ENCODE peak calls at places on chromosome 13, in five cellular contexts. W is cardiac fibroblast, M is fibroblast of lung, C is HFFc6, Y is AG08395. I is an unnamed sample.

GRCh38 chr13:100392709-100393630 is 195.6 kb downstream of the GGACT start:
- DNase-seq in M (peak), Y (peak), W (peak), C (peak), I (peak)

GRCh38 chr13:51822106-51822840 is 18.3 kb upstream of the DHRS12 start:
- DNase-seq in C (no peak), M (no peak), Y (no peak), W (no peak), I (no peak)

GRCh38 chr13:106534844-106535551 is 464 bp downstream of the EFNB2 start:
- DNase-seq in M (peak), C (no peak), Y (peak), W (peak), I (no peak)

GRCh38 chr13:46580362-46580839 is 27.4 kb downstream of the LRCH1 start:
- DNase-seq in Y (no peak), C (no peak), W (no peak), M (no peak), I (no peak)

GRCh38 chr13:42274386-42275097 is 2.6 kb downstream of the AKAP11 start:
- DNase-seq in M (no peak), W (no peak), Y (no peak), C (no peak), I (no peak)

GRCh38 chr13:99282264-99283231 is 24.4 kb upstream of the GPR18 start:
- DNase-seq in Y (no peak), C (no peak), M (no peak), W (no peak), I (no peak)

GRCh38 chr13:43663474-43664090 is 123.2 kb downstream of the ENOX1 start:
- DNase-seq in W (peak), C (peak), M (peak), Y (peak), I (peak)

GRCh38 chr13:99486996-99487395 is 14.3 kb upstream of the TM9SF2 start:
- DNase-seq in M (no peak), W (no peak), C (no peak), Y (no peak), I (no peak)

GRCh38 chr13:103948477-103948876 is 882.3 kb upstream of the SLC10A2 start:
- DNase-seq in Y (no peak), M (peak), C (no peak), W (peak), I (no peak)

GRCh38 chr13:52195052-52195837 is 35.8 kb upstream of the NEK3 start:
- DNase-seq in W (peak), C (no peak), M (peak), Y (peak), I (no peak)

GRCh38 chr13:36475468-36475867 is 43.2 kb downstream of the CCNA1 start:
- DNase-seq in W (peak), M (peak), C (no peak), Y (no peak), I (no peak)

GRCh38 chr13:38814331-38814730 is 127.5 kb downstream of the FREM2 start:
- DNase-seq in C (no peak), Y (no peak), M (no peak), W (no peak), I (no peak)

GRCh38 chr13:109610517-109610916 is 175.9 kb downstream of the IRS2 start:
- DNase-seq in M (no peak), C (no peak), W (peak), Y (no peak), I (no peak)

GRCh38 chr13:31067416-31068118 is 94.1 kb downstream of the HSPH1 start:
- DNase-seq in W (peak), C (peak), Y (peak), M (peak), I (no peak)

GRCh38 chr13:33723772-33724435 is 94.0 kb upstream of the RFC3 start:
- DNase-seq in C (peak), W (peak), Y (peak), M (peak), I (peak)

GRCh38 chr13:43895940-43896339 is 16.2 kb downstream of the LACC1 start:
- DNase-seq in W (no peak), M (peak), C (no peak), Y (no peak), I (no peak)

GRCh38 chr13:31909889-31910551 is 121.6 kb upstream of the FRY start:
- DNase-seq in C (peak), Y (peak), W (peak), M (peak), I (peak)

GRCh38 chr13:71477735-71478134 is 389.3 kb downstream of the DACH1 start:
- DNase-seq in Y (no peak), W (peak), C (no peak), M (peak), I (no peak)

GRCh38 chr13:88919970-88920628 is 1248.9 kb downstream of the SLITRK5 start:
- DNase-seq in M (no peak), Y (no peak), W (no peak), C (no peak), I (no peak)

GRCh38 chr13:22060187-22060586 is 389.3 kb downstream of the FGF9 start:
- DNase-seq in W (no peak), M (no peak), C (no peak), Y (peak), I (no peak)

GRCh38 chr13:80680786-80681366 is 339.9 kb upstream of the SPRY2 start:
- DNase-seq in C (no peak), Y (no peak), M (no peak), W (no peak), I (no peak)

GRCh38 chr13:28451482-28452217 is 43.3 kb downstream of the FLT1 start:
- DNase-seq in C (no peak), W (peak), Y (no peak), M (no peak), I (no peak)

GRCh38 chr13:79910869-79911540 is 429.9 kb downstream of the SPRY2 start:
- DNase-seq in C (no peak), W (no peak), M (no peak), Y (no peak), I (no peak)

GRCh38 chr13:39106216-39106995 is 68.2 kb downstream of the NHLRC3 start:
- DNase-seq in W (no peak), M (no peak), C (no peak), Y (no peak), I (no peak)

GRCh38 chr13:40666905-40667621 is 622 bp upstream of the FOXO1 start:
- DNase-seq in C (no peak), M (no peak), Y (no peak), W (no peak), I (no peak)

GRCh38 chr13:113651511-113652403 is 6.2 kb downstream of the ATP4B start:
- DNase-seq in M (no peak), W (no peak), Y (no peak), C (no peak), I (no peak)

GRCh38 chr13:95679722-95680121 is 2.8 kb downstream of the DNAJC3 start:
- DNase-seq in C (no peak), M (no peak), Y (no peak), W (no peak), I (no peak)

GRCh38 chr13:24271611-24272451 is 37.5 kb upstream of the C1QTNF9 start:
- DNase-seq in C (peak), W (peak), M (peak), Y (peak), I (peak)

GRCh38 chr13:110528911-110529310 is 32.6 kb downstream of the RAB20 start:
- DNase-seq in W (no peak), Y (no peak), C (no peak), M (no peak), I (no peak)

GRCh38 chr13:66977156-66977555 is 253.0 kb downstream of the PCDH9 start:
- DNase-seq in M (no peak), W (no peak), Y (no peak), C (no peak), I (no peak)

GRCh38 chr13:71240906-71241305 is 626.1 kb downstream of the DACH1 start:
- DNase-seq in W (peak), M (peak), C (no peak), Y (no peak), I (no peak)

GRCh38 chr13:44050450-44051063 is 170.9 kb downstream of the LACC1 start:
- DNase-seq in C (no peak), W (peak), M (no peak), Y (peak), I (peak)

GRCh38 chr13:79900356-79900755 is 419.4 kb downstream of the NDFIP2 start:
- DNase-seq in C (no peak), W (no peak), Y (no peak), M (no peak), I (no peak)

GRCh38 chr13:91576590-91576989 is 178.2 kb downstream of the GPC5 start:
- DNase-seq in W (peak), M (no peak), C (no peak), Y (no peak), I (no peak)

GRCh38 chr13:105918842-105919741 is 616.4 kb downstream of the EFNB2 start:
- DNase-seq in C (peak), Y (peak), M (peak), W (peak), I (no peak)

I was measured in GM04504.